ENCODE peak calls at places on chromosomes 5 and 9, in six cellular contexts. G is GM12892, V is H1, I is GM12878, P is HepG2, L is K562. T is an unnamed sample.

GRCh38 chr9:120443489-120443888 is 136.5 kb downstream of the CDK5RAP2 start:
- DNase-seq in L (no peak), I (no peak), G (no peak), P (no peak), V (no peak), T (no peak)

GRCh38 chr9:100341889-100342288 is 10.9 kb downstream of the TEX10 start:
- DNase-seq in P (no peak), V (no peak), I (no peak), G (no peak), L (no peak), T (no peak)

GRCh38 chr9:2257530-2257929 is 242.4 kb downstream of the SMARCA2 start:
- DNase-seq in I (no peak), L (no peak), V (no peak), P (no peak), G (no peak), T (no peak)

GRCh38 chr9:131969469-131969989 is 110.1 kb downstream of the MED27 start:
- DNase-seq in V (no peak), G (no peak), L (no peak), I (no peak), P (no peak), T (no peak)

GRCh38 chr9:120919639-120920494 is 6.7 kb downstream of the TRAF1 start:
- DNase-seq in P (no peak), G (no peak), I (no peak), L (no peak), V (no peak), T (no peak)

GRCh38 chr5:179862891-179863290 is 4.3 kb upstream of the MRNIP start:
- DNase-seq in V (no peak), L (no peak), P (no peak), I (no peak), G (no peak), T (no peak)

GRCh38 chr5:155127552-155127951 is 114.0 kb downstream of the KIF4B start:
- DNase-seq in V (no peak), L (no peak), I (no peak), P (no peak), G (no peak), T (no peak)

GRCh38 chr5:164481270-164481669 is 975.9 kb downstream of the MAT2B start:
- DNase-seq in P (no peak), L (no peak), G (no peak), V (no peak), I (no peak), T (no peak)

GRCh38 chr5:73151733-73152410 is 21.1 kb upstream of the TMEM174 start:
- DNase-seq in I (no peak), L (no peak), P (no peak), V (no peak), G (no peak), T (no peak)

GRCh38 chr5:28408186-28408585 is 1369.8 kb upstream of the CDH9 start:
- DNase-seq in L (no peak), G (no peak), I (no peak), V (no peak), P (no peak), T (no peak)

GRCh38 chr5:73273379-73274050 is 100.5 kb downstream of the TMEM174 start:
- DNase-seq in L (no peak), I (no peak), G (no peak), V (no peak), P (peak), T (no peak)

GRCh38 chr5:112208699-112209615 is 210.1 kb downstream of the EPB41L4A start:
- DNase-seq in P (no peak), L (no peak), V (no peak), G (no peak), I (no peak), T (no peak)

GRCh38 chr9:126049896-126050604 is 276.6 kb upstream of the MVB12B start:
- DNase-seq in I (no peak), L (peak), G (no peak), V (no peak), P (no peak), T (no peak)

GRCh38 chr5:154287136-154287535 is 96.6 kb downstream of the GALNT10 start:
- DNase-seq in P (peak), V (no peak), I (no peak), L (no peak), G (no peak), T (no peak)

GRCh38 chr9:18795947-18796705 is 236.9 kb downstream of the SAXO1 start:
- DNase-seq in L (no peak), P (no peak), I (no peak), V (no peak), G (no peak), T (no peak)

GRCh38 chr5:174831985-174832384 is 107.6 kb downstream of the MSX2 start:
- DNase-seq in G (no peak), I (no peak), L (no peak), P (no peak), V (no peak), T (no peak)

GRCh38 chr9:14780251-14780650 is 57.7 kb upstream of the CER1 start:
- DNase-seq in G (no peak), L (no peak), P (no peak), V (no peak), I (no peak), T (no peak)

GRCh38 chr9:126783958-126784357 is 20.9 kb upstream of the ZBTB43 start:
- DNase-seq in L (no peak), P (no peak), I (no peak), V (no peak), G (no peak), T (no peak)

GRCh38 chr5:75006821-75007536 is 45.4 kb downstream of the GCNT4 start:
- DNase-seq in I (no peak), G (no peak), L (no peak), P (no peak), V (no peak), T (no peak)

GRCh38 chr5:53480474-53481353 is at the start of gene FST:
- DNase-seq in G (no peak), L (peak), I (no peak), P (no peak), V (peak), T (no peak)

GRCh38 chr5:88555658-88556057 is 287.0 kb upstream of the TMEM161B start:
- DNase-seq in I (no peak), P (no peak), G (no peak), V (peak), L (peak), T (no peak)

GRCh38 chr5:33557605-33558004 is 116.8 kb downstream of the TARS1 start:
- DNase-seq in I (no peak), L (peak), P (no peak), V (no peak), G (no peak), T (no peak)

GRCh38 chr9:18605763-18606162 is 131.8 kb downstream of the ADAMTSL1 start:
- DNase-seq in V (no peak), P (no peak), I (no peak), G (no peak), L (no peak), T (no peak)

GRCh38 chr9:73143606-73144328 is 7.9 kb upstream of the ANXA1 start:
- DNase-seq in V (no peak), G (no peak), L (peak), P (no peak), I (no peak), T (no peak)
- TF ChIP-seq TAF1 in V (no peak), G (no peak), L (no peak), P (no peak), I (no peak), T (no peak)

DNA sequence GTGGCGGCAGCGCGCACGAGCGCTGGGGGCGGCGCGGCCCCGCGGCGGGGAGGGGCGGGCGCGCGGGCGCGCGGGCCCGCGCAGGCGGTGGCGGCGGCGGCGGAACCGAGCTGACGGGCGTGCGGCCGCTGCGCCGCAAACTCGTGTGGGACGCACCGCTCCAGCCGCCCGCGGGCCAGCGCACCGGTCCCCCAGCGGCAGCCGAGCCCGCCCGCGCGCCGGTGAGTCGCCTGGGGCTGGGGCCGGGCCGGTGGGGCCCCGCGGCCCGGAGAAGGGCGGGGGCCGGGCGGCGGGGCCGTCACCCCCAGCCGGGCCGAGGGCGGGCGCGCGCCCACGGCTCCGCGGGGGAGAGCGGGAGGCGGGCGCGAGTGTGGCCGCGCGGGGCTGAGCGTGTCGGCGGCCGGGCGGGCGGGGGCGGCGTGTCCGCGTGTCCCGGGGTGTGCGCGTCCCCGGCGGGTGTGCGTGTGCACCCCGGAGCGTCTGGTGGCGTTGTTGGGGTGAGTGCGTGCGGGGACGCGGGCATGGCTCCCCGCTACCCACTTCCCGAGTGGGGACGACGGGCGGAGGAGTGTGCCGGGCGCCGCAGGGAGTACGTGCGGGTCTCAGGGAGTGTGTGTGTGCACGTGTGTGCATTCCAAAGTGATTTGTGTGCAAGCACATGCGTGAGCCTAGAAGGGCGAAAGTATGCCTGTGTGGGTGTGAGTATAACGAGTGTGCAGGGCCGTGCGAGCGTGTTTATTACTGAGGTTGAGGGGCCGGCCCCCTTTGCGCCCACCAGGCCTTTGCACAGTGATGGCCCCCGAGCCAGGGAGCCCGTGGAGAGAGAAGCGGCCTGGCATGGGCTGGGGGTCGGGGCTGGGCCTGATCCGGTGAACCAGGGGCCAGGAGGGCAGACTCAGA is at the start of gene NEK6:
- DNase-seq in P (no peak), I (no peak), L (peak), G (peak), V (no peak), T (peak)
- TF ChIP-seq POLR2A in P (no peak), I (peak), L (no peak), G (peak), V (no peak), T (peak)

DNA sequence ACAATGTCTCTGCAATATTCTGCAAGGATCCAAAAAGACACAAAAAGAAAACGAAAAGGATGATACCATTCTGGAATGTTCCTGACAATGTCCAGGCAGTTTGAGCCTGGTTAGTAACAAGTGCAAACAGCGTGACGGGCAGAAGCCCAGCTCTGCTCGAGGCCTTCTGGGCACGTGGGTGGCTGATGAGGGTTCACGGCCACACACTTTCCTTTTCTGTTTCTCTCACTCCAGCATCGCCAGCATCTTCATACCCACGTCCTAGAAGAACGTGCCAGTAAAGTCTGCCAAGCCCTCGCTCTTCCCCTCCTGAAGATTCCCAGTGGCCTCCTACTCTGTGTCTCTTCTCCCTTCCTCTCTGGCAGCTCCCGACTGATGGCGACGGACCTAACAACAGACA is 36.7 kb downstream of the COL23A1 start:
- DNase-seq in P (no peak), L (no peak), I (no peak), V (no peak), G (no peak), T (no peak)
- TF ChIP-seq POLR2AphosphoS5 in P (no peak), L (no peak), I (no peak), V (no peak), G (no peak), T (no peak)

GRCh38 chr5:102090770-102091169 is 205.3 kb downstream of the SLCO4C1 start:
- DNase-seq in L (peak), P (peak), I (no peak), V (no peak), G (no peak), T (peak)
- TF ChIP-seq TAF1 in L (no peak), P (no peak), I (no peak), V (no peak), G (no peak), T (no peak)

GRCh38 chr5:177134653-177135225 is 1.2 kb downstream of the NSD1 start:
- DNase-seq in V (no peak), I (no peak), L (no peak), P (no peak), G (no peak), T (no peak)

GRCh38 chr5:177131711-177132503 is 1.7 kb upstream of the NSD1 start:
- DNase-seq in G (no peak), P (no peak), L (no peak), I (no peak), V (peak), T (no peak)

GRCh38 chr5:177133845-177134652 is 476 bp downstream of the NSD1 start:
- DNase-seq in P (no peak), L (peak), V (peak), I (no peak), G (no peak), T (no peak)

GRCh38 chr5:177132504-177133118 is 962 bp upstream of the NSD1 start:
- DNase-seq in V (peak), I (no peak), P (no peak), L (no peak), G (no peak), T (no peak)

GRCh38 chr5:177133119-177133844 is at the start of gene NSD1:
- DNase-seq in P (no peak), G (peak), I (peak), L (peak), V (peak), T (peak)
- TF ChIP-seq POLR2A in P (no peak), G (peak), I (peak), L (no peak), V (peak), T (peak)

GRCh38 chr9:78725565-78725964 is 428.6 kb downstream of the PSAT1 start:
- DNase-seq in G (no peak), I (no peak), V (no peak), P (no peak), L (no peak), T (no peak)
- TF ChIP-seq POLR2AphosphoS5 in G (no peak), I (no peak), V (no peak), P (no peak), L (no peak), T (no peak)

DNA sequence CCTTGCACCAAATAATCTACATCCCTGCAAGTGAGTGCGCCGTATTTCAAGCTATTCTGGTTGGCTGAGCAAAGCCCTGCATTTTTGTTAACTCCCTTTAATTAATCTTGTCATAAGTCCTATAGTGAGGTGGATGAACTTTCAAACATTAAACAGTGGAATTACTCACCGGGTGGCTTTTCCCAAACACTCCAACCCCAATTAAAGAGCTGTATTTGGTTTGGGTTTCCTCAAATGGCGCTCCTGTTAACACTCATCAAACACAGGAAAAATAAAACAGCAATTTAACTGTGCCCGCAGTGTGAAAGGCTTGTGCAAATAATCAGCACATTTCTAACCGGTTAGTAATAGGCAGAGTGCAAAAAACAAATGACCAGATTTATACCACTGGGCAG is 662.7 kb upstream of the ZNF608 start:
- DNase-seq in L (no peak), P (no peak), V (no peak), I (no peak), G (no peak), T (no peak)
- TF ChIP-seq TAF1 in L (no peak), P (no peak), V (no peak), I (no peak), G (no peak), T (no peak)

GRCh38 chr9:4741365-4742031 is 496 bp upstream of the AK3 start:
- DNase-seq in V (peak), L (peak), I (no peak), P (peak), G (peak), T (no peak)
- TF ChIP-seq POLR2A in V (no peak), L (peak), I (no peak), P (no peak), G (no peak), T (no peak)

DNA sequence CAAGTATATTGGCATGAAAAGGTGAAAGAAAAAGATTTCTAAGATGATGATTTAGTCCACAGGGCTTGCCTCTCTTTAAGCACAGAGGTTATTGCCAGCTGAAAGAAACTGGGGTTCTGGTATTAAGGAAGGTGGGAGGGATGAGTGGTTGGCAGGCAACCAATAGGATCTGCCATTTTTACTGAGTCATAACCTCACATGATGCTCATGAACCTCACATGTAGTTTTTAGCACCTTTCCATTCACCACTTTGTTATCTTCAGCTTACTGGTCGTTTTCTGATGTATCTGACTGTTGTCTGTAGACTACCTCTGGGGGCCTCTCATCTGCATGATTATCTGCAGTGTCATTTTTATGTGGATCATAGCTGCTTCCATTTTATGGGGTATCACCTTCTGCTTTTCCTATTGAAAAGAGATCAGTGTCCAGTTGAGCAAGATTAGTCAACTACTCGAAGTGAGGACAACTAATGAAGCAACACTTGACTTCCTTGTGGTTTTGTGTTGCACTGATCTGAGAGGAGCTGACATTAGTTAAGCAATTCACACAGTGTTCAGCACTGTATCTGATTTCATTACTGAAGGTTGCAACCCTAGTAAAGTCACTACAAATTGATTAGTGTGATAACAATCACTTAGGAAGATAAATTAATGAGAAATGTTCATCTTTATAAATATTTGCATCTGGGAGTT is 186.3 kb downstream of the SGCD start:
- DNase-seq in G (no peak), P (no peak), V (no peak), I (no peak), L (no peak), T (no peak)
- TF ChIP-seq POLR2AphosphoS5 in G (no peak), P (no peak), V (no peak), I (no peak), L (no peak), T (no peak)